ENCODE peak calls at places on chromosomes 16 and 17, in seven cellular contexts. One of them, this sample, is unnamed. For H3K4me1, the result is how much of the 10 kb centered on the place peaks cover.

GRCh38 chr16:30699615-30700099 is 686 bp downstream of the SRCAP start:
- DNase-seq in H1: no peak
- DNase-seq in H9: no peak
- DNase-seq in trophoblast cell: no peak
- DNase-seq in neuronal stem cell: no peak
- DNase-seq in mesenchymal stem cell: no peak
- DNase-seq in IMR-90: no peak
- DNase-seq in this sample: peak

GRCh38 chr17:82836823-82837357 is 2.9 kb downstream of the ZNF750 start:
- DNase-seq in H9: no peak
- DNase-seq in IMR-90: no peak
- DNase-seq in mesenchymal stem cell: no peak
- DNase-seq in H1: no peak
- DNase-seq in neuronal stem cell: no peak
- DNase-seq in trophoblast cell: no peak
- DNase-seq in this sample: peak

GRCh38 chr17:29569245-29569950 is 897 bp downstream of the TP53I13 start:
- DNase-seq in neuronal stem cell: no peak
- DNase-seq in trophoblast cell: peak
- DNase-seq in mesenchymal stem cell: peak
- DNase-seq in H1: no peak
- DNase-seq in IMR-90: peak
- DNase-seq in H9: no peak
- DNase-seq in this sample: peak

GRCh38 chr16:82070656-82071369 is 35.8 kb downstream of the HSD17B2 start:
- DNase-seq in neuronal stem cell: no peak
- DNase-seq in mesenchymal stem cell: peak
- DNase-seq in H1: no peak
- DNase-seq in IMR-90: peak
- DNase-seq in trophoblast cell: no peak
- DNase-seq in H9: no peak
- DNase-seq in this sample: peak

GRCh38 chr16:85649978-85650863 is 37.1 kb downstream of the GSE1 start:
- DNase-seq in trophoblast cell: no peak
- DNase-seq in mesenchymal stem cell: no peak
- DNase-seq in H9: no peak
- DNase-seq in H1: no peak
- DNase-seq in neuronal stem cell: no peak
- DNase-seq in IMR-90: no peak
- DNase-seq in this sample: no peak

GRCh38 chr17:52885882-52886281 is 727.4 kb upstream of the CA10 start:
- DNase-seq in trophoblast cell: no peak
- DNase-seq in H9: no peak
- DNase-seq in neuronal stem cell: no peak
- DNase-seq in IMR-90: no peak
- DNase-seq in H1: no peak
- DNase-seq in mesenchymal stem cell: no peak
- DNase-seq in this sample: peak

GRCh38 chr16:31409433-31409832 is 16.3 kb downstream of the ITGAD start:
- DNase-seq in mesenchymal stem cell: peak
- DNase-seq in H9: no peak
- DNase-seq in IMR-90: peak
- DNase-seq in trophoblast cell: peak
- DNase-seq in neuronal stem cell: no peak
- DNase-seq in H1: no peak
- DNase-seq in this sample: no peak

GRCh38 chr17:2444382-2444781 is 43.5 kb upstream of the MNT start:
- DNase-seq in H1: no peak
- DNase-seq in trophoblast cell: no peak
- DNase-seq in neuronal stem cell: no peak
- DNase-seq in H9: no peak
- DNase-seq in mesenchymal stem cell: no peak
- DNase-seq in IMR-90: peak
- DNase-seq in this sample: no peak

GRCh38 chr16:31134091-31134571 is 1.4 kb downstream of the PRSS8 start:
- DNase-seq in IMR-90: peak
- DNase-seq in H9: no peak
- DNase-seq in H1: no peak
- DNase-seq in trophoblast cell: no peak
- DNase-seq in neuronal stem cell: no peak
- DNase-seq in mesenchymal stem cell: peak
- DNase-seq in this sample: peak

GRCh38 chr17:9307313-9307998 is 268.2 kb downstream of the STX8 start:
- DNase-seq in H9: no peak
- DNase-seq in IMR-90: peak
- DNase-seq in trophoblast cell: no peak
- DNase-seq in neuronal stem cell: no peak
- DNase-seq in mesenchymal stem cell: peak
- DNase-seq in H1: no peak
- DNase-seq in this sample: peak

GRCh38 chr17:72687941-72688340 is 404.5 kb downstream of the SLC39A11 start:
- DNase-seq in mesenchymal stem cell: no peak
- DNase-seq in H9: no peak
- DNase-seq in H1: no peak
- DNase-seq in IMR-90: no peak
- DNase-seq in trophoblast cell: no peak
- DNase-seq in neuronal stem cell: no peak
- DNase-seq in this sample: no peak

GRCh38 chr17:5225668-5226457 is 8.8 kb downstream of the SCIMP start:
- DNase-seq in mesenchymal stem cell: no peak
- DNase-seq in H9: no peak
- DNase-seq in H1: no peak
- DNase-seq in trophoblast cell: no peak
- DNase-seq in neuronal stem cell: no peak
- DNase-seq in IMR-90: no peak
- DNase-seq in this sample: no peak

GRCh38 chr17:34389343-34389742 is 26.3 kb upstream of the CCL1 start:
- DNase-seq in mesenchymal stem cell: no peak
- DNase-seq in trophoblast cell: no peak
- DNase-seq in H1: no peak
- DNase-seq in neuronal stem cell: no peak
- DNase-seq in H9: peak
- DNase-seq in IMR-90: no peak
- DNase-seq in this sample: no peak

GRCh38 chr17:63675607-63676539 is 24.1 kb downstream of the LIMD2 start:
- DNase-seq in mesenchymal stem cell: peak
- DNase-seq in H9: no peak
- DNase-seq in trophoblast cell: no peak
- DNase-seq in neuronal stem cell: no peak
- DNase-seq in IMR-90: peak
- DNase-seq in H1: no peak
- DNase-seq in this sample: peak

GRCh38 chr16:89007371-89008249 is 30.6 kb upstream of the CBFA2T3 start:
- DNase-seq in neuronal stem cell: no peak
- DNase-seq in H1: no peak
- DNase-seq in IMR-90: no peak
- DNase-seq in mesenchymal stem cell: no peak
- DNase-seq in H9: no peak
- DNase-seq in trophoblast cell: no peak
- DNase-seq in this sample: no peak

GRCh38 chr17:7478276-7479138 is 924 bp downstream of the ZBTB4 start:
- DNase-seq in IMR-90: peak
- DNase-seq in mesenchymal stem cell: peak
- DNase-seq in H9: no peak
- DNase-seq in neuronal stem cell: peak
- DNase-seq in trophoblast cell: no peak
- DNase-seq in H1: no peak
- DNase-seq in this sample: peak

GRCh38 chr16:85750021-85750826 is 672 bp downstream of the C16orf74 start:
- DNase-seq in H1: no peak
- DNase-seq in H9: peak
- DNase-seq in neuronal stem cell: no peak
- DNase-seq in mesenchymal stem cell: peak
- DNase-seq in IMR-90: peak
- DNase-seq in trophoblast cell: peak
- DNase-seq in this sample: no peak

GRCh38 chr17:4897198-4897657 is 2.1 kb upstream of the C17orf107 start:
- DNase-seq in trophoblast cell: no peak
- DNase-seq in neuronal stem cell: no peak
- DNase-seq in H9: peak
- DNase-seq in mesenchymal stem cell: no peak
- DNase-seq in H1: no peak
- DNase-seq in IMR-90: no peak
- DNase-seq in this sample: no peak

GRCh38 chr17:45376171-45376564 is 56.5 kb downstream of the ARHGAP27 start:
- DNase-seq in H1: no peak
- DNase-seq in trophoblast cell: no peak
- DNase-seq in H9: peak
- DNase-seq in neuronal stem cell: no peak
- DNase-seq in mesenchymal stem cell: no peak
- DNase-seq in IMR-90: no peak
- DNase-seq in this sample: peak

GRCh38 chr16:11361043-11361442 is 15.8 kb downstream of the RMI2 start:
- DNase-seq in mesenchymal stem cell: no peak
- DNase-seq in IMR-90: no peak
- DNase-seq in H1: no peak
- DNase-seq in trophoblast cell: no peak
- DNase-seq in H9: no peak
- DNase-seq in neuronal stem cell: no peak
- DNase-seq in this sample: no peak

GRCh38 chr17:77364941-77365583 is 224.3 kb downstream of the SEC14L1 start:
- DNase-seq in H9: no peak
- DNase-seq in trophoblast cell: no peak
- DNase-seq in IMR-90: no peak
- DNase-seq in H1: no peak
- DNase-seq in neuronal stem cell: no peak
- DNase-seq in mesenchymal stem cell: no peak
- DNase-seq in this sample: no peak

DNA sequence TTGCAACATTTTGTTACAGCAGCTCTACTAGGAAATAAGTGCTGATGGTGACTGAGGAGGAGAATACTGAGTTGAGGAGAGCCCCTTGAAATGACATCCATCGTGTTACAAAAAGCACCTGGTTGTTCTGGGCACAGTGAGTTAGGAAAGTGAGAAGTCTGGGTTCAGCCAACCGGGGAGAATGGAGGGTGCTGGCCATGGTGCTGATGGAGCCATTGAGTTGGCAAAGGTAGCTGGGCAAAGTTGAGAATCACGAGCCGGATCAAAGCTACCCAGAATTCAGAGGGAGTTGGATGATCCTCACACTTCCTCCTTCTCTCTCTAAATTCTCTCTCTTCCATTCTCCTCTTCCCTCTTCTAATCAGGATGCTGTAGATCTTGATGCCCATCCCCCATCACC is 35.0 kb upstream of the ASIC2 start:
- DNase-seq in neuronal stem cell: peak
- DNase-seq in H1: peak
- DNase-seq in mesenchymal stem cell: peak
- DNase-seq in IMR-90: peak
- DNase-seq in H9: peak
- DNase-seq in trophoblast cell: no peak
- DNase-seq in this sample: peak
- H3K18ac ChIP-seq in neuronal stem cell: no peak
- H3K18ac ChIP-seq in H1: no peak
- H3K18ac ChIP-seq in mesenchymal stem cell: no peak
- H3K18ac ChIP-seq in IMR-90: no peak
- H3K18ac ChIP-seq in H9: no peak
- H3K18ac ChIP-seq in trophoblast cell: no peak
- H3K18ac ChIP-seq in this sample: no peak

GRCh38 chr16:12435730-12436129 is 368.0 kb downstream of the CPPED1 start:
- DNase-seq in trophoblast cell: no peak
- DNase-seq in H9: peak
- DNase-seq in neuronal stem cell: no peak
- DNase-seq in mesenchymal stem cell: no peak
- DNase-seq in IMR-90: no peak
- DNase-seq in H1: no peak
- DNase-seq in this sample: no peak

GRCh38 chr16:12433691-12434390 is 369.8 kb downstream of the CPPED1 start:
- DNase-seq in H1: no peak
- DNase-seq in IMR-90: no peak
- DNase-seq in neuronal stem cell: no peak
- DNase-seq in H9: no peak
- DNase-seq in mesenchymal stem cell: no peak
- DNase-seq in trophoblast cell: no peak
- DNase-seq in this sample: no peak

GRCh38 chr16:12434567-12434966 is 369.1 kb downstream of the CPPED1 start:
- DNase-seq in H9: no peak
- DNase-seq in neuronal stem cell: no peak
- DNase-seq in IMR-90: no peak
- DNase-seq in mesenchymal stem cell: no peak
- DNase-seq in trophoblast cell: no peak
- DNase-seq in H1: no peak
- DNase-seq in this sample: no peak

GRCh38 chr16:12437761-12438440 is 365.8 kb downstream of the CPPED1 start:
- DNase-seq in mesenchymal stem cell: no peak
- DNase-seq in trophoblast cell: no peak
- DNase-seq in H1: no peak
- DNase-seq in H9: no peak
- DNase-seq in neuronal stem cell: no peak
- DNase-seq in IMR-90: no peak
- DNase-seq in this sample: no peak

GRCh38 chr16:12436201-12436657 is 367.5 kb downstream of the CPPED1 start:
- DNase-seq in neuronal stem cell: peak
- DNase-seq in mesenchymal stem cell: no peak
- DNase-seq in H9: peak
- DNase-seq in H1: peak
- DNase-seq in IMR-90: no peak
- DNase-seq in trophoblast cell: no peak
- DNase-seq in this sample: peak
- H3K4me1 ChIP-seq in neuronal stem cell: under half
- H3K4me1 ChIP-seq in mesenchymal stem cell: under half
- H3K4me1 ChIP-seq in H9: under half
- H3K4me1 ChIP-seq in H1: under half
- H3K4me1 ChIP-seq in IMR-90: under half
- H3K4me1 ChIP-seq in trophoblast cell: under half
- H3K4me1 ChIP-seq in this sample: under half

GRCh38 chr17:50048988-50049387 is 6.9 kb upstream of the ITGA3 start:
- DNase-seq in neuronal stem cell: no peak
- DNase-seq in IMR-90: no peak
- DNase-seq in mesenchymal stem cell: no peak
- DNase-seq in H9: no peak
- DNase-seq in H1: no peak
- DNase-seq in trophoblast cell: no peak
- DNase-seq in this sample: no peak
- H3K18ac ChIP-seq in neuronal stem cell: no peak
- H3K18ac ChIP-seq in IMR-90: peak
- H3K18ac ChIP-seq in mesenchymal stem cell: peak
- H3K18ac ChIP-seq in H9: no peak
- H3K18ac ChIP-seq in H1: no peak
- H3K18ac ChIP-seq in trophoblast cell: no peak
- H3K18ac ChIP-seq in this sample: no peak

DNA sequence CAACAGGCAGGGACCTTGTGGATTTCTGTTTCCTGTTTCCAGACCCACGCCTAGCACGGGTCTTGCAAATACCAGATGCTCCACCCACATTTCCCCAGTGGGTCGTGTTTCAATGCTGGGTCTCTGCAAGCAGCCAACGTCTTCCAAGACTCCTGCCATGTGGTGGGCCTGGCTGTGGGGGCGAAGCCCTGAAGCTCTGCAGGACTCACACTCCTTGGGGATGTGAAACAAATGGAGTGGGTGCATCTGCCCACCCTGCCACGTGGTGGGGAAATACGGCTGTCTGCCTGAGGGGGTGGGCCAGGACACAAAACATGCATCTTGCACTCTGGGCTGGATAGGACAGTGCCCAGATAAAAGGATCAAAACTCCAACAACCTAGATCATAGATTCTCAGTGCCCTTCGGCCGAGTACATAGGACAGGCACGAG is 32.6 kb downstream of the FA2H start:
- DNase-seq in H9: no peak
- DNase-seq in mesenchymal stem cell: peak
- DNase-seq in neuronal stem cell: no peak
- DNase-seq in trophoblast cell: no peak
- DNase-seq in IMR-90: peak
- DNase-seq in H1: no peak
- DNase-seq in this sample: no peak
- H3K4me1 ChIP-seq in H9: under half
- H3K4me1 ChIP-seq in mesenchymal stem cell: under half
- H3K4me1 ChIP-seq in neuronal stem cell: under half
- H3K4me1 ChIP-seq in trophoblast cell: under half
- H3K4me1 ChIP-seq in IMR-90: under half
- H3K4me1 ChIP-seq in H1: under half
- H3K4me1 ChIP-seq in this sample: under half

This sample was measured in mesendoderm.